ENCODE peak calls at places on chromosome 13, in eight cellular contexts. E is heart left ventricle; C is cardiac fibroblast; U is BJ; G is endodermal cell; A is AG10803; M is right atrium auricular region; S is CD8-positive, alpha-beta T cell. N is an unnamed sample.

GRCh38 chr13:72050251-72050650 is 183.2 kb upstream of the DACH1 start:
- DNase-seq in E (no peak), C (no peak), U (no peak), G (peak; percentile 54), A (no peak), M (no peak), S (no peak), N (no peak)

GRCh38 chr13:48892311-48892710 is 83.4 kb upstream of the FNDC3A start:
- DNase-seq in E (no peak), C (peak; percentile 97), U (peak; percentile 38), G (no peak), A (peak; percentile 73), M (no peak), S (no peak), N (peak; percentile 90)

GRCh38 chr13:76711515-76712182 is 174.6 kb downstream of the KCTD12 start:
- DNase-seq in E (peak; percentile 33), C (peak; percentile 95), U (peak; percentile 91), G (no peak), A (peak; percentile 97), M (peak; percentile 68), S (no peak), N (peak; percentile 93)

GRCh38 chr13:31827707-31828106 is 88.4 kb downstream of the RXFP2 start:
- DNase-seq in E (no peak), C (no peak), U (no peak), G (peak; percentile 55), A (no peak), M (no peak), S (no peak), N (no peak)

GRCh38 chr13:24997367-24997967 is 98.5 kb upstream of the PABPC3 start:
- DNase-seq in E (no peak), C (peak; percentile 59), U (no peak), G (no peak), A (peak; percentile 28), M (no peak), S (no peak), N (peak; percentile 40)

GRCh38 chr13:111436446-111436845 is 116.0 kb downstream of the TEX29 start:
- DNase-seq in E (no peak), C (no peak), U (no peak), G (no peak), A (no peak), M (no peak), S (no peak), N (no peak)

GRCh38 chr13:98938801-98939200 is 39.1 kb downstream of the DOCK9 start:
- DNase-seq in E (no peak), C (no peak), U (no peak), G (peak; percentile 84), A (no peak), M (no peak), S (no peak), N (peak; percentile 16)

GRCh38 chr13:111319998-111320911 is at the start of gene TEX29:
- DNase-seq in E (no peak), C (no peak), U (no peak), G (no peak), A (no peak), M (no peak), S (no peak), N (no peak)

GRCh38 chr13:48818495-48818961 is 157.2 kb upstream of the FNDC3A start:
- DNase-seq in E (no peak), C (peak; percentile 94), U (peak; percentile 97), G (no peak), A (peak; percentile 95), M (no peak), S (no peak), N (peak; percentile 96)

GRCh38 chr13:20492641-20493040 is 33.0 kb downstream of the CRYL1 start:
- DNase-seq in E (no peak), C (peak; percentile 75), U (no peak), G (peak; percentile 77), A (no peak), M (no peak), S (no peak), N (no peak)

GRCh38 chr13:22703601-22704209 is 477.1 kb upstream of the SGCG start:
- DNase-seq in E (no peak), C (no peak), U (no peak), G (no peak), A (no peak), M (no peak), S (no peak), N (no peak)

GRCh38 chr13:51064753-51065152 is 46.3 kb downstream of the C13orf42 start:
- DNase-seq in E (no peak), C (no peak), U (no peak), G (peak; percentile 29), A (no peak), M (no peak), S (no peak), N (no peak)

GRCh38 chr13:51067376-51068125 is 43.5 kb downstream of the C13orf42 start:
- DNase-seq in E (no peak), C (peak; percentile 3), U (no peak), G (peak; percentile 6), A (no peak), M (no peak), S (no peak), N (no peak)

GRCh38 chr13:51065372-51066090 is 45.5 kb downstream of the C13orf42 start:
- DNase-seq in E (peak; percentile 37), C (no peak), U (no peak), G (peak; percentile 26), A (no peak), M (no peak), S (no peak), N (no peak)

GRCh38 chr13:51068501-51068900 is 42.6 kb downstream of the C13orf42 start:
- DNase-seq in E (no peak), C (no peak), U (no peak), G (peak; percentile 33), A (no peak), M (no peak), S (no peak), N (peak; percentile 16)

GRCh38 chr13:51066091-51066831 is 44.8 kb downstream of the C13orf42 start:
- DNase-seq in E (no peak), C (peak; percentile 18), U (no peak), G (peak; percentile 45), A (no peak), M (no peak), S (no peak), N (peak; percentile 56)
- H3K4me3 ChIP-seq in E (no peak overlapping the region), C (no peak overlapping the region), U (no peak overlapping the region), G (no peak overlapping the region), A (no peak overlapping the region), M (no peak overlapping the region), S (no peak overlapping the region), N (no peak overlapping the region)

DNA sequence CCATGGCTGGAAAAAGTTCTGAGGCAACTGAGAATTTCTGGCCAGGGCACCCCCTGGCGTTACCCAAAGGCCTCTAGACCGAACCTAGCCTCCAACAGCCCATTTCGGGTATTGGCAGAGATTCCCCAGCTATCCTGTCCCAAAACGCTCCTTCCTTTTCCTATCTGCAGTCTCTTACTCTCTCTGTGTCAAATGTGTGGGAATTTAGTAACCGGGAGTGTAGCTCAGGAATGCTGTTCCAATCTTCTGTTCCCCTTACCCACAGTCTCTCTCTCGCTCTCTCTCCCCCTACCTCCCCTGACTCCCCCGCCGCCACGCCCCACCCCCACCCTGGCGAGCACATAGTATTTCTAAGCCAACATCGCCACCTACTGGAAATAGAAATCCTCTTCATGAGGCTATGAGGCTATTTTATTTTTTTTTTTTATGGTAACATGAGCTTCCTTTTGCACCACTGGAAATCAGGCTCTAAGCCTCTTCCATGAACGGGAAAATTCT is 27.0 kb downstream of the OXGR1 start:
- DNase-seq in E (no peak), C (peak; percentile 31), U (no peak), G (peak; percentile 52), A (no peak), M (no peak), S (no peak), N (no peak)
- TF ChIP-seq CTCF in E (no peak), C (no peak), U (no peak), G (peak; percentile 61), A (no peak), M (no peak), S (no peak), N (no peak)

DNA sequence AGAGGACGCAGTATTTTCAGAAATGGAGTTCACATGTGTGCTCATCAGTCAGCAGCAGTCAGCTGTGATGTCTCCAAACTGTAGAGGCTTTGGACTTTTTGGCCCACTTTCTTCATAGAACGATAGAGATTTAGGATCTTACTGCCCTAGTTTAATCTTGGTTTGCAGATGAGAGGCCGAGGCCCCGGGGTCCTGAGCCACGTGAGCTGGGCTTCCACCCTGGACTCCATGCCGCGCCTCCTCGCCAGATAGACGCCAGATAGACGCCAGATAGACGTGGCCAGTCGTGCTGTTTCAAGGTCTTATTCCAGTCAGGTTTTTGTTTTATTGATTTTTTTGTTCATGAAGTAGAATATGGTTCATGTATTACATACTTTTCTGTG is 11.7 kb upstream of the MCF2L start:
- DNase-seq in E (no peak), C (no peak), U (no peak), G (no peak), A (no peak), M (no peak), S (no peak), N (no peak)
- H3K4me3 ChIP-seq in E (no peak overlapping the region), C (no peak overlapping the region), U (no peak overlapping the region), G (no peak overlapping the region), A (no peak overlapping the region), M (no peak overlapping the region), S (no peak overlapping the region), N (no peak overlapping the region)

GRCh38 chr13:30618938-30619289 is 1.2 kb downstream of the USPL1 start:
- DNase-seq in E (no peak), C (no peak), U (no peak), G (no peak), A (no peak), M (no peak), S (no peak), N (peak; percentile 3)

GRCh38 chr13:30618186-30618937 is 642 bp downstream of the USPL1 start:
- DNase-seq in E (no peak), C (no peak), U (no peak), G (no peak), A (no peak), M (no peak), S (peak; percentile 9), N (no peak)

GRCh38 chr13:30616927-30617314 is 799 bp upstream of the USPL1 start:
- DNase-seq in E (peak; percentile 71), C (peak; percentile 93), U (peak; percentile 56), G (peak; percentile 87), A (peak; percentile 90), M (peak; percentile 81), S (no peak), N (peak; percentile 92)

GRCh38 chr13:30615851-30616311 is 1.8 kb upstream of the USPL1 start:
- DNase-seq in E (no peak), C (peak; percentile 63), U (no peak), G (no peak), A (peak; percentile 23), M (no peak), S (no peak), N (peak; percentile 78)

DNA sequence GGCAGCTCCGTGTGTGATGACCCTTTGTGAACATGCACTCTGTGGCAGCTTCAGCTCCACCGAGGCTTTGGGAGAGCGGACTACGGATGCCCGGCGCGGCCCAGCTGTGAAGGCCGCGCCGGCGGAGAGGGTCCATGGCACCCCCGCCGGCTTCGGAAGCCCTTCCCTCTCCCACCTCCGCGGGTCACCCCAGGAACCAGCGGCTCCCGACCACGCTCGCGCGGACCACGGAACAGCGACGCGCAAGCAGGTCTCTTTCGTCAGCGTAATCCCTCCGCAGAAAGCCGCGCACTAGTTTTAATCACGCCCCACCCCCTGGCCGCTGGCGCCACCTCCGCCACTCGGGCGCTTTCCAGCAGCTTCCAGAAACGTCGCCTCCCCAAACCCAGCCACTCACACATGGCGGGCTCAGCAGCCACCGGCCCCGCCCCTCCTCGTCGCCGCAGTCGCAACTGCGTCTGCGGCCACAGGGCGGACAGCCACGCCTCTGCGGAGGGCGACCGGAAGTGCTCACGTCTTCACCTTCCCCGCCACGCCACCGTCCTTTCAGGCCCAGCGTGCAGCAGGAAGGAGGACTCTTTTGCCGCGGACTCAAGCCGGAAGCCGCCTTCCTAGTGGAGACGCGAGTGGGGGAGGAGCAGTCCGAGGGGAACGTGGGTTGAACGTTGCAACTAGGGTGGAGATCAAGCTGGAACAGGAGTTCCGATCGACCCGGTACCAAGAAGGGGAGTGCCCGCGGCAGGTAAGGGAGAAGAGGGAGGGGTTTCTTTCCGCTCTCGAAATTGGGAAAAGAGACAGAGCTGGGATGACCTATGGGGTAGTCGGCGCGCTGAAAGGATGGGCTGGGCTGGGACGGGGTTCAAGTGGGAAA is at the start of gene USPL1:
- DNase-seq in E (peak; percentile 99), C (peak; percentile 99), U (peak; percentile 91), G (peak; percentile 99), A (peak; percentile 100), M (peak; percentile 98), S (peak; percentile 99), N (peak; percentile 100)
- TF ChIP-seq CTCF in E (peak; percentile 25), C (peak; percentile 22), U (peak; percentile 24), G (peak; percentile 54), A (no peak), M (no peak), S (no peak), N (no peak)

N was measured in astrocyte of the spinal cord.